ENCODE peak calls at places on chromosomes 11 and 22, in ten cellular contexts. I is activated T-helper 1 cell treated with anti-CD3 and anti-CD28 coated beads, Interleukin-12 subunit alpha, Interleukin-12 subunit beta, Interleukin-2, Interleukin-4 antibody, amounts not matched to agents 30 ng/mL and 10 ng/mL and 1 ng/mL, durations not matched to agents 14 hours and 24 hours and 36 hours; B is Kasumi-1; Q is omental fat pad; O is Right ventricle myocardium inferior; K is Panc1; M is fibroblast of lung; P is H54; A is A549; U is trophoblast cell. V is an unnamed sample.

GRCh38 chr11:112540261-112540660 is 279.6 kb upstream of the PLET1 start:
- DNase-seq in I (no peak), B (no peak), Q (no peak), O (no peak), K (no peak), M (no peak), P (no peak), A (no peak), U (no peak), V (no peak)

GRCh38 chr11:130449996-130450419 is 1.6 kb downstream of the ADAMTS15 start:
- DNase-seq in I (no peak), B (no peak), Q (peak), O (peak), K (no peak), M (peak), P (no peak), A (no peak), U (peak), V (no peak)

GRCh38 chr22:24230911-24231656 is 13.8 kb downstream of the GGT5 start:
- DNase-seq in I (peak), B (peak), Q (no peak), O (no peak), K (no peak), M (no peak), P (no peak), A (no peak), U (no peak), V (no peak)

GRCh38 chr11:90594658-90595057 is 371.8 kb upstream of the CHORDC1 start:
- DNase-seq in I (no peak), B (no peak), Q (no peak), O (no peak), K (no peak), M (no peak), P (no peak), A (no peak), U (no peak), V (no peak)

GRCh38 chr11:85316967-85317366 is 310.2 kb downstream of the DLG2 start:
- DNase-seq in I (no peak), B (peak), Q (no peak), O (no peak), K (no peak), M (no peak), P (no peak), A (no peak), U (no peak), V (peak)

GRCh38 chr22:49232319-49233067 is 595.2 kb downstream of the BRD1 start:
- DNase-seq in I (no peak), B (no peak), Q (no peak), O (peak), K (no peak), M (no peak), P (no peak), A (no peak), U (no peak), V (no peak)

GRCh38 chr11:72328366-72329224 is 84.6 kb upstream of the PHOX2A start:
- DNase-seq in I (no peak), B (no peak), Q (no peak), O (no peak), K (no peak), M (peak), P (no peak), A (no peak), U (no peak), V (no peak)

GRCh38 chr11:125215951-125216350 is 51.4 kb downstream of the PKNOX2 start:
- DNase-seq in I (no peak), B (no peak), Q (no peak), O (no peak), K (no peak), M (no peak), P (no peak), A (no peak), U (no peak), V (no peak)

GRCh38 chr11:78714539-78714938 is 139.9 kb upstream of the NARS2 start:
- DNase-seq in I (no peak), B (no peak), Q (no peak), O (no peak), K (no peak), M (no peak), P (no peak), A (no peak), U (no peak), V (no peak)

V was measured in MV-4-11.